ENCODE peak calls at places on chromosomes 1 and 21, in four cellular contexts. Q is EH, A is NB4, G is iris pigment epithelial cell. E is an unnamed sample.

GRCh38 chr1:178376008-178376407 is 120.8 kb downstream of the CLEC20A start:
- DNase-seq in G (no peak), Q (no peak), A (no peak), E (no peak)

GRCh38 chr1:172906778-172907592 is 143.8 kb downstream of the TNFSF18 start:
- DNase-seq in A (peak), G (peak), Q (peak), E (peak)

GRCh38 chr1:77834771-77835334 is 53.6 kb upstream of the NEXN start:
- DNase-seq in G (peak), A (no peak), Q (peak), E (peak)

GRCh38 chr1:62891961-62892562 is 108.1 kb downstream of the ATG4C start:
- DNase-seq in A (no peak), G (peak), Q (no peak), E (no peak)

GRCh38 chr1:194394676-194395075 is 1208.3 kb upstream of the B3GALT2 start:
- DNase-seq in G (no peak), A (no peak), Q (no peak), E (no peak)

GRCh38 chr1:102861247-102861646 is 247.1 kb downstream of the COL11A1 start:
- DNase-seq in G (no peak), Q (peak), A (no peak), E (peak)

GRCh38 chr1:27430903-27431653 is 38.7 kb downstream of the GPR3 start:
- DNase-seq in Q (peak), A (peak), G (no peak), E (peak)

GRCh38 chr1:21672478-21673276 is 3.5 kb upstream of the RAP1GAP start:
- DNase-seq in A (no peak), Q (peak), G (no peak), E (peak)

GRCh38 chr1:27560271-27561125 is 43.4 kb downstream of the AHDC1 start:
- DNase-seq in Q (no peak), G (no peak), A (no peak), E (no peak)

GRCh38 chr1:244992833-244993232 is 128.5 kb upstream of the HNRNPU start:
- DNase-seq in G (peak), A (no peak), Q (peak), E (peak)

GRCh38 chr1:62841587-62842169 is 57.7 kb downstream of the ATG4C start:
- DNase-seq in G (peak), A (peak), Q (peak), E (peak)

GRCh38 chr1:9406111-9406510 is 113.4 kb downstream of the SPSB1 start:
- DNase-seq in A (no peak), Q (no peak), G (no peak), E (no peak)

GRCh38 chr1:59401581-59401980 is 104.7 kb downstream of the FGGY start:
- DNase-seq in A (no peak), G (no peak), Q (no peak), E (no peak)

GRCh38 chr1:46445773-46446256 is 43.8 kb upstream of the DMBX1 start:
- DNase-seq in Q (no peak), A (no peak), G (no peak), E (no peak)

GRCh38 chr1:55669308-55669707 is 454.1 kb upstream of the USP24 start:
- DNase-seq in G (peak), A (no peak), Q (peak), E (no peak)

GRCh38 chr1:27872802-27873665 is 690 bp downstream of the THEMIS2 start:
- DNase-seq in A (peak), Q (peak), G (peak), E (peak)

GRCh38 chr1:177164380-177165068 is at the start of gene ASTN1:
- DNase-seq in Q (no peak), G (peak), A (no peak), E (no peak)

GRCh38 chr1:115136706-115137105 is 47.4 kb upstream of the TSPAN2 start:
- DNase-seq in Q (no peak), G (no peak), A (no peak), E (no peak)

GRCh38 chr21:45640888-45641479 is 2.5 kb upstream of the PCBP3 start:
- DNase-seq in G (no peak), Q (peak), A (no peak), E (no peak)

GRCh38 chr1:171251741-171252300 is 3.5 kb downstream of the FMO1 start:
- DNase-seq in A (peak), Q (peak), G (peak), E (no peak)

GRCh38 chr1:44401256-44402228 is 3.5 kb upstream of the RNF220 start:
- DNase-seq in G (no peak), A (no peak), Q (no peak), E (no peak)

GRCh38 chr1:160007577-160008200 is 24.1 kb downstream of the PIGM start:
- DNase-seq in G (peak), Q (peak), A (peak), E (no peak)

GRCh38 chr1:158147396-158148353 is 33.0 kb upstream of the CD1D start:
- DNase-seq in G (no peak), A (no peak), Q (no peak), E (no peak)

GRCh38 chr1:2448098-2448445 is 28.0 kb upstream of the PLCH2 start:
- DNase-seq in G (no peak), Q (peak), A (peak), E (no peak)

GRCh38 chr21:34630536-34631143 is 15.7 kb upstream of the RCAN1 start:
- DNase-seq in A (peak), Q (peak), G (peak), E (peak)

GRCh38 chr1:56060901-56061300 is 518.5 kb downstream of the PLPP3 start:
- DNase-seq in G (no peak), A (no peak), Q (peak), E (no peak)

GRCh38 chr1:204307334-204307883 is 52.3 kb downstream of the PLEKHA6 start:
- DNase-seq in Q (peak), A (no peak), G (peak), E (no peak)

GRCh38 chr1:31505884-31506497 is 70.3 kb upstream of the TINAGL1 start:
- DNase-seq in G (peak), A (peak), Q (peak), E (peak)

GRCh38 chr1:156920233-156921052 is at the start of gene LRRC71:
- DNase-seq in Q (peak), A (peak), G (peak), E (peak)

GRCh38 chr1:214459895-214460294 is 91.5 kb downstream of the PTPN14 start:
- DNase-seq in Q (no peak), G (no peak), A (no peak), E (no peak)

GRCh38 chr21:37146320-37147225 is 73.5 kb downstream of the TTC3 start:
- DNase-seq in A (no peak), Q (peak), G (peak), E (peak)

GRCh38 chr1:77899647-77900320 is 11.4 kb downstream of the NEXN start:
- DNase-seq in A (no peak), G (peak), Q (peak), E (peak)

E was measured in astrocyte.